ENCODE peak calls at places on chromosomes 13 and 19, in eight cellular contexts. One of them, this sample, is unnamed.

GRCh38 chr19:54248016-54248601 is 5.5 kb upstream of the LILRA6 start:
- DNase-seq in stomach: no peak
- DNase-seq in endothelial cell of umbilical vein: peak; percentile 75
- DNase-seq in HCT116: no peak
- DNase-seq in GM12878: no peak
- DNase-seq in suprapubic skin: peak; percentile 67
- DNase-seq in spleen: peak; percentile 87
- DNase-seq in transverse colon: peak; percentile 36
- DNase-seq in this sample: no peak

GRCh38 chr13:100668408-100668807 is 6.2 kb downstream of the TMTC4 start:
- DNase-seq in stomach: no peak
- DNase-seq in endothelial cell of umbilical vein: peak; percentile 57
- DNase-seq in HCT116: no peak
- DNase-seq in GM12878: no peak
- DNase-seq in suprapubic skin: no peak
- DNase-seq in spleen: no peak
- DNase-seq in transverse colon: no peak
- DNase-seq in this sample: no peak

GRCh38 chr13:75544681-75545333 is 4.8 kb upstream of the UCHL3 start:
- DNase-seq in stomach: no peak
- DNase-seq in endothelial cell of umbilical vein: no peak
- DNase-seq in HCT116: no peak
- DNase-seq in GM12878: no peak
- DNase-seq in suprapubic skin: no peak
- DNase-seq in spleen: no peak
- DNase-seq in transverse colon: no peak
- DNase-seq in this sample: no peak

GRCh38 chr13:101917475-101917810 is 465.0 kb downstream of the ITGBL1 start:
- DNase-seq in stomach: no peak
- DNase-seq in endothelial cell of umbilical vein: no peak
- DNase-seq in HCT116: no peak
- DNase-seq in GM12878: no peak
- DNase-seq in suprapubic skin: no peak
- DNase-seq in spleen: no peak
- DNase-seq in transverse colon: no peak
- DNase-seq in this sample: no peak

GRCh38 chr13:102128216-102128800 is 273.5 kb downstream of the FGF14 start:
- DNase-seq in stomach: no peak
- DNase-seq in endothelial cell of umbilical vein: no peak
- DNase-seq in HCT116: no peak
- DNase-seq in GM12878: no peak
- DNase-seq in suprapubic skin: no peak
- DNase-seq in spleen: no peak
- DNase-seq in transverse colon: no peak
- DNase-seq in this sample: peak; percentile 28

GRCh38 chr19:52734340-52734892 is 428 bp downstream of the ZNF611 start:
- DNase-seq in stomach: peak; percentile 25
- DNase-seq in endothelial cell of umbilical vein: no peak
- DNase-seq in HCT116: no peak
- DNase-seq in GM12878: no peak
- DNase-seq in suprapubic skin: no peak
- DNase-seq in spleen: peak; percentile 82
- DNase-seq in transverse colon: peak; percentile 15
- DNase-seq in this sample: peak; percentile 12

GRCh38 chr13:63944896-63945295 is 2529.2 kb upstream of the PCDH20 start:
- DNase-seq in stomach: no peak
- DNase-seq in endothelial cell of umbilical vein: no peak
- DNase-seq in HCT116: no peak
- DNase-seq in GM12878: no peak
- DNase-seq in suprapubic skin: no peak
- DNase-seq in spleen: no peak
- DNase-seq in transverse colon: no peak
- DNase-seq in this sample: no peak

GRCh38 chr13:94711561-94712286 is 621 bp downstream of the SOX21 start:
- DNase-seq in stomach: no peak
- DNase-seq in endothelial cell of umbilical vein: peak; percentile 45
- DNase-seq in HCT116: no peak
- DNase-seq in GM12878: no peak
- DNase-seq in suprapubic skin: no peak
- DNase-seq in spleen: peak; percentile 77
- DNase-seq in transverse colon: no peak
- DNase-seq in this sample: no peak

GRCh38 chr13:114111577-114111976 is 20.8 kb downstream of the RASA3 start:
- DNase-seq in stomach: no peak
- DNase-seq in endothelial cell of umbilical vein: no peak
- DNase-seq in HCT116: no peak
- DNase-seq in GM12878: no peak
- DNase-seq in suprapubic skin: no peak
- DNase-seq in spleen: peak; percentile 33
- DNase-seq in transverse colon: peak; percentile 8
- DNase-seq in this sample: no peak

GRCh38 chr19:56670401-56670960 is 1.1 kb downstream of the ZNF835 start:
- DNase-seq in stomach: no peak
- DNase-seq in endothelial cell of umbilical vein: no peak
- DNase-seq in HCT116: no peak
- DNase-seq in GM12878: no peak
- DNase-seq in suprapubic skin: peak; percentile 31
- DNase-seq in spleen: no peak
- DNase-seq in transverse colon: no peak
- DNase-seq in this sample: no peak

GRCh38 chr13:99501952-99502310 is 659 bp downstream of the TM9SF2 start:
- DNase-seq in stomach: peak; percentile 30
- DNase-seq in endothelial cell of umbilical vein: peak; percentile 48
- DNase-seq in HCT116: no peak
- DNase-seq in GM12878: no peak
- DNase-seq in suprapubic skin: peak; percentile 79
- DNase-seq in spleen: no peak
- DNase-seq in transverse colon: peak; percentile 43
- DNase-seq in this sample: peak; percentile 6

GRCh38 chr13:90738881-90739280 is 608.6 kb upstream of the MIR17HG start:
- DNase-seq in stomach: no peak
- DNase-seq in endothelial cell of umbilical vein: no peak
- DNase-seq in HCT116: no peak
- DNase-seq in GM12878: no peak
- DNase-seq in suprapubic skin: no peak
- DNase-seq in spleen: no peak
- DNase-seq in transverse colon: no peak
- DNase-seq in this sample: no peak

GRCh38 chr13:85411608-85412007 is 387.6 kb downstream of the SLITRK6 start:
- DNase-seq in stomach: no peak
- DNase-seq in endothelial cell of umbilical vein: no peak
- DNase-seq in HCT116: no peak
- DNase-seq in GM12878: no peak
- DNase-seq in suprapubic skin: no peak
- DNase-seq in spleen: no peak
- DNase-seq in transverse colon: no peak
- DNase-seq in this sample: no peak

GRCh38 chr13:26881154-26881553 is 120.6 kb upstream of the GPR12 start:
- DNase-seq in stomach: no peak
- DNase-seq in endothelial cell of umbilical vein: no peak
- DNase-seq in HCT116: no peak
- DNase-seq in GM12878: no peak
- DNase-seq in suprapubic skin: no peak
- DNase-seq in spleen: no peak
- DNase-seq in transverse colon: no peak
- DNase-seq in this sample: peak; percentile 12

GRCh38 chr13:100314132-100314910 is 225.4 kb downstream of the PCCA start:
- DNase-seq in stomach: no peak
- DNase-seq in endothelial cell of umbilical vein: no peak
- DNase-seq in HCT116: no peak
- DNase-seq in GM12878: no peak
- DNase-seq in suprapubic skin: no peak
- DNase-seq in spleen: no peak
- DNase-seq in transverse colon: no peak
- DNase-seq in this sample: no peak

GRCh38 chr19:51511353-51511752 is 9.8 kb upstream of the SIGLEC12 start:
- DNase-seq in stomach: no peak
- DNase-seq in endothelial cell of umbilical vein: no peak
- DNase-seq in HCT116: peak; percentile 7
- DNase-seq in GM12878: no peak
- DNase-seq in suprapubic skin: no peak
- DNase-seq in spleen: no peak
- DNase-seq in transverse colon: no peak
- DNase-seq in this sample: no peak

GRCh38 chr13:112986946-112987345 is 17.9 kb downstream of the MCF2L start:
- DNase-seq in stomach: no peak
- DNase-seq in endothelial cell of umbilical vein: no peak
- DNase-seq in HCT116: no peak
- DNase-seq in GM12878: no peak
- DNase-seq in suprapubic skin: no peak
- DNase-seq in spleen: no peak
- DNase-seq in transverse colon: no peak
- DNase-seq in this sample: no peak

GRCh38 chr13:46134961-46135522 is 30.2 kb upstream of the CPB2 start:
- DNase-seq in stomach: peak; percentile 47
- DNase-seq in endothelial cell of umbilical vein: no peak
- DNase-seq in HCT116: peak; percentile 34
- DNase-seq in GM12878: no peak
- DNase-seq in suprapubic skin: no peak
- DNase-seq in spleen: no peak
- DNase-seq in transverse colon: no peak
- DNase-seq in this sample: peak; percentile 87

GRCh38 chr19:46745521-46746280 is at the start of gene FKRP:
- DNase-seq in stomach: peak; percentile 32
- DNase-seq in endothelial cell of umbilical vein: no peak
- DNase-seq in HCT116: no peak
- DNase-seq in GM12878: no peak
- DNase-seq in suprapubic skin: no peak
- DNase-seq in spleen: peak; percentile 89
- DNase-seq in transverse colon: no peak
- DNase-seq in this sample: no peak

GRCh38 chr19:20078696-20079095 is 896 bp downstream of the ZNF90 start:
- DNase-seq in stomach: no peak
- DNase-seq in endothelial cell of umbilical vein: no peak
- DNase-seq in HCT116: no peak
- DNase-seq in GM12878: no peak
- DNase-seq in suprapubic skin: no peak
- DNase-seq in spleen: peak; percentile 74
- DNase-seq in transverse colon: peak; percentile 31
- DNase-seq in this sample: peak; percentile 9

GRCh38 chr19:13195678-13196077 is 45.5 kb downstream of the IER2 start:
- DNase-seq in stomach: peak; percentile 83
- DNase-seq in endothelial cell of umbilical vein: no peak
- DNase-seq in HCT116: no peak
- DNase-seq in GM12878: no peak
- DNase-seq in suprapubic skin: no peak
- DNase-seq in spleen: peak; percentile 85
- DNase-seq in transverse colon: peak; percentile 85
- DNase-seq in this sample: no peak

GRCh38 chr19:45469835-45470146 is 2.0 kb downstream of the FOSB start:
- DNase-seq in stomach: peak; percentile 91
- DNase-seq in endothelial cell of umbilical vein: no peak
- DNase-seq in HCT116: no peak
- DNase-seq in GM12878: no peak
- DNase-seq in suprapubic skin: no peak
- DNase-seq in spleen: no peak
- DNase-seq in transverse colon: peak; percentile 93
- DNase-seq in this sample: peak; percentile 93

GRCh38 chr19:5046339-5047039 is 77.6 kb downstream of the KDM4B start:
- DNase-seq in stomach: peak; percentile 83
- DNase-seq in endothelial cell of umbilical vein: no peak
- DNase-seq in HCT116: no peak
- DNase-seq in GM12878: no peak
- DNase-seq in suprapubic skin: no peak
- DNase-seq in spleen: peak; percentile 64
- DNase-seq in transverse colon: peak; percentile 74
- DNase-seq in this sample: peak; percentile 90

GRCh38 chr13:42233726-42234125 is 38.2 kb upstream of the AKAP11 start:
- DNase-seq in stomach: no peak
- DNase-seq in endothelial cell of umbilical vein: no peak
- DNase-seq in HCT116: no peak
- DNase-seq in GM12878: no peak
- DNase-seq in suprapubic skin: no peak
- DNase-seq in spleen: no peak
- DNase-seq in transverse colon: no peak
- DNase-seq in this sample: no peak
- TF ChIP-seq CTCF in stomach: no peak
- TF ChIP-seq CTCF in endothelial cell of umbilical vein: no peak
- TF ChIP-seq CTCF in HCT116: no peak
- TF ChIP-seq CTCF in GM12878: no peak
- TF ChIP-seq CTCF in suprapubic skin: no peak
- TF ChIP-seq CTCF in spleen: no peak
- TF ChIP-seq CTCF in transverse colon: no peak
- TF ChIP-seq CTCF in this sample: no peak

GRCh38 chr19:12162882-12163806 is at the start of gene ZNF136:
- DNase-seq in stomach: peak; percentile 95
- DNase-seq in endothelial cell of umbilical vein: peak; percentile 96
- DNase-seq in HCT116: peak; percentile 89
- DNase-seq in GM12878: peak; percentile 80
- DNase-seq in suprapubic skin: peak; percentile 98
- DNase-seq in spleen: peak; percentile 98
- DNase-seq in transverse colon: peak; percentile 96
- DNase-seq in this sample: peak; percentile 89
- TF ChIP-seq POLR2A in stomach: peak; percentile 64
- TF ChIP-seq POLR2A in endothelial cell of umbilical vein: peak; percentile 70
- TF ChIP-seq POLR2A in HCT116: no peak
- TF ChIP-seq POLR2A in GM12878: peak; percentile 94
- TF ChIP-seq POLR2A in suprapubic skin: peak; percentile 79
- TF ChIP-seq POLR2A in spleen: peak; percentile 37
- TF ChIP-seq POLR2A in transverse colon: peak; percentile 83
- TF ChIP-seq POLR2A in this sample: peak; percentile 82

GRCh38 chr13:35470671-35471465 is 5.6 kb downstream of the MAB21L1 start:
- DNase-seq in stomach: no peak
- DNase-seq in endothelial cell of umbilical vein: peak; percentile 32
- DNase-seq in HCT116: no peak
- DNase-seq in GM12878: no peak
- DNase-seq in suprapubic skin: peak; percentile 78
- DNase-seq in spleen: peak; percentile 70
- DNase-seq in transverse colon: peak; percentile 9
- DNase-seq in this sample: no peak
- TF ChIP-seq POLR2AphosphoS5 in stomach: no peak
- TF ChIP-seq POLR2AphosphoS5 in endothelial cell of umbilical vein: no peak
- TF ChIP-seq POLR2AphosphoS5 in HCT116: no peak
- TF ChIP-seq POLR2AphosphoS5 in GM12878: no peak
- TF ChIP-seq POLR2AphosphoS5 in suprapubic skin: no peak
- TF ChIP-seq POLR2AphosphoS5 in spleen: peak; percentile 61
- TF ChIP-seq POLR2AphosphoS5 in transverse colon: no peak
- TF ChIP-seq POLR2AphosphoS5 in this sample: no peak

DNA sequence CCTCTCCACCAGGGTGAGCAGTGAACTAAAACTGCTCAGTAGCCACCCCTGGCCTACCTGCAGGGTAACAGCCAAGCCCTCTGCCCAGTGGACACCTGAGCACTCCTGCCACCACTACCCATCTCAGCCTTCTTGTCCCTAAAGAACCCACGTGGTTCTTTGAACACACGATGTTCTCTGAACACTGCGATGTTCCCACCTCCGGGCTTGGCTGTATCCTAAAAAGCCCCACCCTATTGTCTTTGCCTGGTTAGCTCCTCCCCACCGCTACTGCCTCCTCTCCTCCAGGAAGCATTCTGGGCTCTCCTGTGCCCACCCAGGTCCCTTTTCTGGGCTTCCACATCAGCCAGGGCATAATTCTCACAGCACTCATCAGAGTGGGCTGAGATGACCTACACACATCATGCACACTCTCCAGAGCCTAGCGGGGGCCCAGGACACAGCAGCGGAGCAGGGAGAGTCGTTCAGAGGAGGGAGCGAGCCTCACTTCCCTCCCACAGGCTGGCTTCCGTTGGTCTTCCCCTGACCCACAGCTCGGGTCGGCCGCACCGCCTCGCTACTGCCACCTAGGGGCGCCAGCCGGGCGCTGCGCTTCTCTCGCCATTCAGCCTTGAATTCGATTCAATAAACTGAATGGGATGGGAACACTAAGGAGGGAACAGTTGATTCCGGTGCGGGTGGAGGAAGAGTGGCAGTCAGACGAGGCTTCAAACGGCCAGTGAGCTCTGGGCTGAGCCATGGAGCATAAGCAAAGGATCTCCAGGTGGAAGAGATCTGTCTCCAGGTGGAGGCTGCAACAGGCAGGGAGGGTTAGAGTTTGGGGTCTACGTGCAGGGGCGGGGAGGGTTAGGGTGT is 3.2 kb downstream of the ELAVL1 start:
- DNase-seq in stomach: peak; percentile 85
- DNase-seq in endothelial cell of umbilical vein: peak; percentile 84
- DNase-seq in HCT116: peak; percentile 55
- DNase-seq in GM12878: peak; percentile 44
- DNase-seq in suprapubic skin: peak; percentile 87
- DNase-seq in spleen: peak; percentile 97
- DNase-seq in transverse colon: peak; percentile 87
- DNase-seq in this sample: peak; percentile 65
- TF ChIP-seq CTCF in stomach: no peak
- TF ChIP-seq CTCF in endothelial cell of umbilical vein: peak; percentile 100
- TF ChIP-seq CTCF in HCT116: peak; percentile 99
- TF ChIP-seq CTCF in GM12878: peak; percentile 99
- TF ChIP-seq CTCF in suprapubic skin: peak; percentile 86
- TF ChIP-seq CTCF in spleen: peak; percentile 89
- TF ChIP-seq CTCF in transverse colon: peak; percentile 97
- TF ChIP-seq CTCF in this sample: peak; percentile 88

This sample was measured in prostate gland.